ENCODE peak calls at places on chromosomes 2 and 18, in eight cellular contexts. G, X, S, O, B, Y, V and D are unnamed samples.

GRCh38 chr2:46326231-46326980 is 29.2 kb downstream of the EPAS1 start:
- DNase-seq in G (no peak), X (no peak), S (no peak), O (no peak), B (no peak), Y (no peak), V (peak), D (no peak)

GRCh38 chr2:132721938-132722337 is 51.9 kb upstream of the LYPD1 start:
- DNase-seq in G (no peak), X (no peak), S (no peak), O (no peak), B (no peak), Y (no peak), V (no peak), D (no peak)

GRCh38 chr2:72570401-72570800 is 255.4 kb downstream of the EXOC6B start:
- DNase-seq in G (no peak), X (no peak), S (no peak), O (no peak), B (no peak), Y (no peak), V (no peak), D (no peak)

GRCh38 chr2:207926133-207927076 is 98.9 kb downstream of the PLEKHM3 start:
- DNase-seq in G (no peak), X (no peak), S (no peak), O (no peak), B (no peak), Y (no peak), V (peak), D (no peak)

GRCh38 chr2:140835079-140835478 is 1295.7 kb downstream of the LRP1B start:
- DNase-seq in G (no peak), X (no peak), S (no peak), O (no peak), B (no peak), Y (no peak), V (no peak), D (no peak)

GRCh38 chr2:85263591-85263990 is 64.2 kb downstream of the TGOLN2 start:
- DNase-seq in G (no peak), X (no peak), S (no peak), O (no peak), B (no peak), Y (no peak), V (no peak), D (no peak)

GRCh38 chr2:98568161-98568956 is 40.0 kb downstream of the COA5 start:
- DNase-seq in G (no peak), X (no peak), S (no peak), O (no peak), B (no peak), Y (no peak), V (no peak), D (no peak)

GRCh38 chr2:60641866-60642788 is 88.7 kb upstream of the BCL11A start:
- DNase-seq in G (no peak), X (peak), S (peak), O (no peak), B (peak), Y (no peak), V (peak), D (peak)

GRCh38 chr2:42138163-42139016 is 30.8 kb upstream of the EML4 start:
- DNase-seq in G (no peak), X (no peak), S (no peak), O (no peak), B (no peak), Y (no peak), V (no peak), D (peak)

GRCh38 chr2:11375025-11375688 is 30.7 kb upstream of the ROCK2 start:
- DNase-seq in G (no peak), X (no peak), S (no peak), O (no peak), B (no peak), Y (no peak), V (no peak), D (no peak)

GRCh38 chr2:120109186-120110061 is 96.5 kb downstream of the EPB41L5 start:
- DNase-seq in G (no peak), X (peak), S (peak), O (no peak), B (peak), Y (no peak), V (peak), D (no peak)

GRCh38 chr2:239947361-239948045 is 77.6 kb downstream of the NDUFA10 start:
- DNase-seq in G (no peak), X (no peak), S (no peak), O (peak), B (no peak), Y (peak), V (no peak), D (no peak)

GRCh38 chr2:48126180-48126579 is 219.9 kb upstream of the FBXO11 start:
- DNase-seq in G (no peak), X (no peak), S (no peak), O (peak), B (no peak), Y (no peak), V (no peak), D (no peak)

GRCh38 chr2:75705921-75706320 is 4.8 kb downstream of the GCFC2 start:
- DNase-seq in G (no peak), X (no peak), S (no peak), O (no peak), B (no peak), Y (no peak), V (no peak), D (no peak)

GRCh38 chr2:215794829-215795546 is 218.4 kb downstream of the MREG start:
- DNase-seq in G (no peak), X (no peak), S (no peak), O (no peak), B (no peak), Y (no peak), V (no peak), D (no peak)

GRCh38 chr2:27804146-27804545 is 32.6 kb downstream of the MRPL33 start:
- DNase-seq in G (no peak), X (no peak), S (no peak), O (no peak), B (no peak), Y (no peak), V (no peak), D (no peak)

GRCh38 chr18:8949206-8949605 is 153.3 kb upstream of the NDUFV2 start:
- DNase-seq in G (no peak), X (no peak), S (no peak), O (peak), B (no peak), Y (no peak), V (no peak), D (no peak)

GRCh38 chr2:226483745-226484619 is 315.6 kb downstream of the IRS1 start:
- DNase-seq in G (no peak), X (no peak), S (no peak), O (no peak), B (no peak), Y (no peak), V (no peak), D (no peak)

GRCh38 chr2:81650048-81650971 is 1345.8 kb upstream of the LRRTM1 start:
- DNase-seq in G (no peak), X (no peak), S (no peak), O (no peak), B (no peak), Y (no peak), V (no peak), D (no peak)

GRCh38 chr2:238103465-238104070 is 3.4 kb downstream of the ESPNL start:
- DNase-seq in G (no peak), X (no peak), S (no peak), O (no peak), B (no peak), Y (peak), V (no peak), D (no peak)

GRCh38 chr2:71422786-71423185 is 30.6 kb upstream of the DYSF start:
- DNase-seq in G (no peak), X (no peak), S (no peak), O (no peak), B (no peak), Y (no peak), V (no peak), D (no peak)

GRCh38 chr2:100730290-100730868 is 89.6 kb upstream of the NPAS2 start:
- DNase-seq in G (peak), X (peak), S (no peak), O (no peak), B (no peak), Y (no peak), V (peak), D (peak)

GRCh38 chr2:60998628-60999545 is 18.6 kb upstream of the PEX13 start:
- DNase-seq in G (peak), X (no peak), S (peak), O (no peak), B (peak), Y (no peak), V (peak), D (no peak)

GRCh38 chr2:117961201-117961600 is 52.7 kb downstream of the CCDC93 start:
- DNase-seq in G (no peak), X (no peak), S (no peak), O (no peak), B (no peak), Y (no peak), V (no peak), D (no peak)

GRCh38 chr18:50707841-50708240 is 112.0 kb downstream of the MRO start:
- DNase-seq in G (no peak), X (no peak), S (no peak), O (no peak), B (no peak), Y (no peak), V (no peak), D (no peak)

GRCh38 chr18:33440011-33440383 is 524 bp downstream of the CCDC178 start:
- DNase-seq in G (no peak), X (no peak), S (peak), O (peak), B (no peak), Y (no peak), V (peak), D (peak)

GRCh38 chr18:70671889-70672551 is 383.2 kb downstream of the SOCS6 start:
- DNase-seq in G (no peak), X (no peak), S (no peak), O (no peak), B (peak), Y (no peak), V (no peak), D (no peak)

GRCh38 chr2:9069496-9069991 is 66.1 kb upstream of the MBOAT2 start:
- DNase-seq in G (no peak), X (no peak), S (no peak), O (no peak), B (no peak), Y (no peak), V (no peak), D (no peak)

GRCh38 chr2:43400508-43400907 is 174.1 kb upstream of the ZFP36L2 start:
- DNase-seq in G (no peak), X (no peak), S (no peak), O (no peak), B (no peak), Y (no peak), V (no peak), D (no peak)

GRCh38 chr2:29865512-29865911 is 55.9 kb downstream of the ALK start:
- DNase-seq in G (no peak), X (no peak), S (no peak), O (no peak), B (no peak), Y (no peak), V (no peak), D (no peak)